ENCODE peak calls at places on chromosome 13, in six cellular contexts. Y is fibroblast of lung, W is ovary, Q is heart right ventricle, N is trophoblast cell, G is left ventricle myocardium inferior. U is an unnamed sample.

GRCh38 chr13:46181799-46182490 is at the start of gene LCP1:
- DNase-seq in G (no peak), Y (no peak), W (no peak), Q (no peak), N (peak), U (no peak)

GRCh38 chr13:28353679-28354078 is 141.2 kb downstream of the FLT1 start:
- DNase-seq in Y (no peak), Q (no peak), W (no peak), G (no peak), N (no peak), U (no peak)

GRCh38 chr13:67355791-67356190 is 125.7 kb upstream of the PCDH9 start:
- DNase-seq in Q (no peak), W (no peak), N (no peak), Y (no peak), G (no peak), U (no peak)

GRCh38 chr13:45209229-45209628 is 8.4 kb upstream of the KCTD4 start:
- DNase-seq in Y (peak), N (no peak), W (no peak), G (no peak), Q (no peak), U (no peak)

GRCh38 chr13:51870616-51871015 is 8.8 kb downstream of the CCDC70 start:
- DNase-seq in W (no peak), N (no peak), G (no peak), Q (no peak), Y (no peak), U (no peak)

GRCh38 chr13:31418186-31418585 is 218.4 kb downstream of the B3GLCT start:
- DNase-seq in N (no peak), Y (no peak), G (no peak), Q (no peak), W (no peak), U (no peak)

GRCh38 chr13:32036762-32037161 is 5.2 kb downstream of the FRY start:
- DNase-seq in Q (no peak), N (no peak), W (no peak), Y (no peak), G (no peak), U (no peak)

GRCh38 chr13:32390484-32390883 is 37.4 kb downstream of the N4BP2L1 start:
- DNase-seq in W (no peak), Y (no peak), G (no peak), N (no peak), Q (no peak), U (no peak)

GRCh38 chr13:60398949-60399589 is 2.0 kb downstream of the TDRD3 start:
- DNase-seq in W (no peak), Q (no peak), N (no peak), G (no peak), Y (peak), U (no peak)

GRCh38 chr13:102729560-102730275 is 34.9 kb upstream of the METTL21C start:
- DNase-seq in W (no peak), N (no peak), Y (peak), G (no peak), Q (no peak), U (no peak)

GRCh38 chr13:101149735-101150380 is 266.4 kb downstream of the NALCN start:
- DNase-seq in G (no peak), Q (no peak), W (no peak), Y (peak), N (no peak), U (no peak)

GRCh38 chr13:66210677-66211076 is 1019.5 kb downstream of the PCDH9 start:
- DNase-seq in W (no peak), G (no peak), Q (no peak), N (no peak), Y (peak), U (no peak)

GRCh38 chr13:78589206-78589605 is 14.1 kb downstream of the POU4F1 start:
- DNase-seq in Q (peak), N (no peak), W (no peak), Y (peak), G (peak), U (no peak)

GRCh38 chr13:113864303-113864890 is 521 bp upstream of the GAS6 start:
- DNase-seq in W (no peak), N (no peak), Y (no peak), G (no peak), Q (no peak), U (no peak)

GRCh38 chr13:106480511-106480910 is 55.0 kb downstream of the EFNB2 start:
- DNase-seq in G (no peak), Y (no peak), Q (no peak), W (no peak), N (no peak), U (no peak)

GRCh38 chr13:104021806-104022397 is 955.7 kb upstream of the SLC10A2 start:
- DNase-seq in W (no peak), N (no peak), Y (no peak), Q (no peak), G (no peak), U (no peak)

GRCh38 chr13:66660013-66660804 is 569.9 kb downstream of the PCDH9 start:
- DNase-seq in G (no peak), W (no peak), N (no peak), Y (peak), Q (no peak), U (no peak)

GRCh38 chr13:114078501-114079451 is 53.6 kb downstream of the RASA3 start:
- DNase-seq in G (peak), W (peak), Y (peak), Q (no peak), N (no peak), U (no peak)

GRCh38 chr13:101346942-101347728 is 69.2 kb downstream of the NALCN start:
- DNase-seq in Q (no peak), W (no peak), G (no peak), N (no peak), Y (peak), U (no peak)

GRCh38 chr13:98721825-98722510 is 30.5 kb downstream of the SLC15A1 start:
- DNase-seq in N (no peak), Q (no peak), G (no peak), W (no peak), Y (no peak), U (no peak)

GRCh38 chr13:67001363-67001762 is 228.8 kb downstream of the PCDH9 start:
- DNase-seq in Q (no peak), G (no peak), N (no peak), Y (no peak), W (no peak), U (peak)

GRCh38 chr13:114063545-114064515 is 68.6 kb downstream of the RASA3 start:
- DNase-seq in Y (peak), G (peak), N (no peak), Q (peak), W (peak), U (no peak)

GRCh38 chr13:53782400-53783030 is 753.9 kb downstream of the OLFM4 start:
- DNase-seq in W (no peak), Q (no peak), Y (peak), G (no peak), N (peak), U (peak)

GRCh38 chr13:64332048-64332447 is 2898.1 kb downstream of the PCDH9 start:
- DNase-seq in Q (no peak), G (no peak), Y (no peak), N (no peak), W (no peak), U (no peak)

GRCh38 chr13:89577301-89577700 is 1770.2 kb upstream of the MIR17HG start:
- DNase-seq in N (no peak), Y (no peak), G (no peak), Q (no peak), W (no peak), U (no peak)

GRCh38 chr13:111398715-111399299 is 78.4 kb downstream of the TEX29 start:
- DNase-seq in Y (no peak), Q (no peak), N (no peak), W (no peak), G (no peak), U (no peak)

GRCh38 chr13:93193682-93194081 is 32.9 kb upstream of the GPC6 start:
- DNase-seq in G (no peak), Y (no peak), N (no peak), W (no peak), Q (no peak), U (no peak)

GRCh38 chr13:70338608-70339007 is 230.4 kb upstream of the KLHL1 start:
- DNase-seq in Q (no peak), N (no peak), W (no peak), G (no peak), Y (no peak), U (no peak)

GRCh38 chr13:49097374-49097773 is 121.7 kb downstream of the FNDC3A start:
- DNase-seq in W (no peak), Y (peak), G (no peak), N (no peak), Q (no peak), U (no peak)

GRCh38 chr13:45269204-45269603 is 68.4 kb upstream of the KCTD4 start:
- DNase-seq in G (no peak), N (no peak), Q (no peak), W (no peak), Y (peak), U (no peak)

GRCh38 chr13:39930060-39930459 is 274.6 kb downstream of the COG6 start:
- DNase-seq in G (no peak), W (no peak), Y (no peak), N (no peak), Q (no peak), U (no peak)

GRCh38 chr13:22454586-22454985 is 726.2 kb upstream of the SGCG start:
- DNase-seq in G (no peak), Y (peak), W (no peak), N (peak), Q (no peak), U (no peak)

GRCh38 chr13:28475916-28476725 is 18.8 kb downstream of the FLT1 start:
- DNase-seq in W (no peak), G (no peak), Q (no peak), N (peak), Y (peak), U (no peak)

GRCh38 chr13:67934615-67935330 is 704.6 kb upstream of the PCDH9 start:
- DNase-seq in Y (no peak), W (no peak), N (no peak), G (no peak), Q (no peak), U (no peak)

GRCh38 chr13:46475586-46475991 is 77.4 kb upstream of the LRCH1 start:
- DNase-seq in G (no peak), N (no peak), Q (no peak), Y (peak), W (no peak), U (no peak)

GRCh38 chr13:109410868-109411267 is 375.5 kb downstream of the IRS2 start:
- DNase-seq in Q (no peak), Y (no peak), G (no peak), W (no peak), N (no peak), U (no peak)

GRCh38 chr13:85430216-85430615 is 369.0 kb downstream of the SLITRK6 start:
- DNase-seq in W (no peak), G (no peak), Q (no peak), N (no peak), Y (no peak), U (no peak)

DNA sequence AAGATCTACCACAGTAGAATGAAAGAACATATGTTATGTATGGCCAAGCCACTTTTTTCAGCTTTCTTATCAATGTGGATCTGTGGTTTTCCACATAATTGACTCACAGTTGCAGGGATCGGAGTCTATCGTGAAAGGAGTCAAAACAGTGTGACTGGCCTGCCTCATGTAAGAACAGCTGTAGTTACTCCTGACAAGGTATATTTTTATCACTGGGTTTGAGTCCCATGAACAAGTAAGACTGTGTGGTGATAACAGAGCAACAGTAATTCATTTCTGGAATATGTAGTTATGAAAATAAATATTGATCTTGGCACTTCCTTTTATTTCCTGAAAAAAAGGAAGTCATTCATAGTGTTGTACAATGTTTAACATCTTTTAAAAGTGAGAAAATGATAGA is 416.6 kb downstream of the KLF12 start:
- DNase-seq in Y (peak), G (no peak), N (no peak), Q (no peak), W (no peak), U (no peak)
- H3K27ac ChIP-seq in Y (no peak), G (no peak), N (no peak), Q (no peak), W (no peak), U (no peak)

DNA sequence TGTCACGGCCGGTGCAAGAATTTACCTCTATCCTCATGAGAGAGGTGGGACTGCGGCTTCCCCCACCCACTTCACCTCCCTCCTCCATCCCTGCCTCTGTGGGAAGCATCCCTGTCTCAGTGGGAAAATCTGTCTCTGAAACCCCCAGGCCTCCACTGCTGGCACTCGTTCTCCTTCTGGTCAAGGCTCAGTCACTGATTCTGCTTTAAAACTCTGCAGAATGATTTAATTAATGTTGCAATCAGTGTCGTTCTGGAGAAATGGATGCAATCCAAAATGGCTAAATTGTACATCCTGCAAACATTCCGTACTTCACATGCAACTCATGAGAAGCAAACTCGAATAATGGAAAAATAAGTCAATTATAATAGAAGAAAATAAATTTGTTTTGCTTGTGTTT is 5.6 kb downstream of the RASL11A start:
- DNase-seq in N (no peak), Y (peak), G (no peak), Q (no peak), W (no peak), U (no peak)
- H3K27ac ChIP-seq in N (no peak), Y (no peak), G (peak), Q (no peak), W (no peak), U (no peak)

DNA sequence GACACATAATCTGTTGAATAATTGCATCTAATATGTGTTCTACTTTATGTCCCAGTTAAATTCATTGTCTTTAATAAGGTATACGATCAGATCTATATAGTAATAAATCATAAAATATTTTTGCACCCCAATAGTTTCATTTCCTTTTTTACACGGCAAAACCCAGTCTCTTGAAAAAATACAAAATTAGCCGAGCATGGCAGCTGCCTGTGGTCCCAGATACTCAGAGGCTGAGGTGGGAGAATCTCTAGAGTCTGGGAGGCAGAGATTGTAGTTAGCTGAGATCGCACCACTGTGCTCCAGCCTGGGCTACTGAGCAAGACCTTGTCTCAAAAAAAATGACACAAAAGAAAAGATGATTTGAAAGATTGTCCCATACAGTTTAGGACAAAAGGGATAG is 52.3 kb upstream of the PARP4 start:
- DNase-seq in Y (no peak), Q (no peak), G (no peak), W (no peak), N (no peak), U (no peak)
- H3K27ac ChIP-seq in Y (no peak), Q (no peak), G (no peak), W (no peak), N (no peak), U (no peak)

GRCh38 chr13:44015808-44016207 is 136.1 kb downstream of the LACC1 start:
- DNase-seq in W (no peak), G (no peak), N (no peak), Q (no peak), Y (no peak), U (no peak)

GRCh38 chr13:44021422-44021821 is 141.7 kb downstream of the LACC1 start:
- DNase-seq in Y (no peak), Q (no peak), G (no peak), W (no peak), N (no peak), U (no peak)

GRCh38 chr13:44014501-44014900 is 134.8 kb downstream of the LACC1 start:
- DNase-seq in G (no peak), Y (no peak), N (no peak), W (no peak), Q (no peak), U (no peak)

GRCh38 chr13:44015133-44015532 is 135.4 kb downstream of the LACC1 start:
- DNase-seq in Q (no peak), G (no peak), Y (no peak), N (no peak), W (no peak), U (no peak)

GRCh38 chr13:44017756-44018309 is 138.1 kb downstream of the LACC1 start:
- DNase-seq in Y (no peak), Q (peak), W (no peak), N (no peak), G (peak), U (no peak)
- H3K27ac ChIP-seq in Y (no peak), Q (peak), W (no peak), N (no peak), G (peak), U (peak)

GRCh38 chr13:50672025-50672424 is 171.5 kb downstream of the DLEU7 start:
- DNase-seq in Q (no peak), N (peak), Y (no peak), G (no peak), W (no peak), U (no peak)
- H3K27ac ChIP-seq in Q (peak), N (no peak), Y (no peak), G (no peak), W (no peak), U (no peak)

DNA sequence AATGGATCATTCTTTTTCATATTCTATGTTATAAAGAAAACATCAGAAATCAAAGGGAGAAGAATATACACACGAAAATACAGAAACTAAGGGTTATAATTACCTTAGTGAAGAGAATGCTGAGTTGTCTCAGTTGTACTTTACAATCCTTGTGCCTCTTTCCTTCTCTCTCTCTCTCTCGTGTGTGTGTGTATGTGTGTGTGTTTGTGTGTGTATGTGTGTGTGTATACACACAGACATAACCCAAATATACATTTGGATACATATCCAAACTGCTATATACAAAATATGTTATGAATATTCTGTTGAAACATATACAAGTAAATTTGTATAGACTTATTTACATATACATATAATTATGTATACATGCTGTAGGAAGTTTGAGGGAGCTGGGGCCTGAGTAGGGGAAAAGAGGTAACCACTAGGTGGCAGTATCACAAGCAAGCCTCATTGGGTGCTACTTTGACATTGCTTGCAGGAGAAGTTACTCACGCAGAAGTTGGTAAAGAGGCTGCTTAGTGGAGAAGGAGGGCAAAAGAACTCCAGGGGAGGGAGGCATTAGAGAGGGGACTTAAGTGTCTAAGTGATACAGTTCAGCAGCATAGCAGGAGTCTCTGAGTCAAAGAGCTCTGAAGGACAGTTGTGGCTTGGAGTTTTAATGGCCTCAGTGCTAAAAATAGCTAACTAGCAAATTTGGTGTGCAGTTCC is 465.1 kb upstream of the PCDH20 start:
- DNase-seq in W (no peak), N (no peak), Y (peak), G (no peak), Q (no peak), U (no peak)
- H3K27ac ChIP-seq in W (no peak), N (no peak), Y (no peak), G (no peak), Q (no peak), U (no peak)

GRCh38 chr13:50123862-50124535 is 108.8 kb downstream of the KCNRG start:
- DNase-seq in Y (peak), Q (peak), N (peak), G (no peak), W (peak), U (peak)

GRCh38 chr13:50123515-50123861 is 108.2 kb downstream of the KCNRG start:
- DNase-seq in Y (no peak), W (no peak), N (no peak), Q (no peak), G (no peak), U (no peak)

GRCh38 chr13:50123002-50123401 is 107.8 kb downstream of the KCNRG start:
- DNase-seq in G (no peak), N (no peak), Y (no peak), Q (no peak), W (no peak), U (no peak)

GRCh38 chr13:50124536-50125305 is 109.5 kb downstream of the KCNRG start:
- DNase-seq in W (peak), G (peak), Y (peak), N (peak), Q (peak), U (peak)

GRCh38 chr13:50122465-50122864 is 107.2 kb downstream of the KCNRG start:
- DNase-seq in Y (no peak), W (no peak), N (no peak), Q (no peak), G (no peak), U (no peak)
- H3K27ac ChIP-seq in Y (no peak), W (no peak), N (no peak), Q (peak), G (peak), U (peak)

GRCh38 chr13:100130930-100131511 is 42.1 kb downstream of the PCCA start:
- DNase-seq in Q (no peak), Y (no peak), N (no peak), W (no peak), G (no peak), U (no peak)
- H3K27ac ChIP-seq in Q (no peak), Y (no peak), N (no peak), W (no peak), G (no peak), U (no peak)

GRCh38 chr13:97274782-97275252 is 52.7 kb downstream of the MBNL2 start:
- DNase-seq in Y (peak), W (no peak), N (no peak), G (no peak), Q (no peak), U (no peak)

GRCh38 chr13:97278395-97279078 is 56.4 kb downstream of the MBNL2 start:
- DNase-seq in N (peak), Q (no peak), Y (peak), G (no peak), W (no peak), U (no peak)

GRCh38 chr13:97275775-97276501 is 53.8 kb downstream of the MBNL2 start:
- DNase-seq in N (no peak), G (no peak), W (no peak), Y (no peak), Q (no peak), U (no peak)

GRCh38 chr13:97275265-97275664 is 53.1 kb downstream of the MBNL2 start:
- DNase-seq in G (no peak), N (no peak), W (no peak), Q (no peak), Y (peak), U (no peak)

DNA sequence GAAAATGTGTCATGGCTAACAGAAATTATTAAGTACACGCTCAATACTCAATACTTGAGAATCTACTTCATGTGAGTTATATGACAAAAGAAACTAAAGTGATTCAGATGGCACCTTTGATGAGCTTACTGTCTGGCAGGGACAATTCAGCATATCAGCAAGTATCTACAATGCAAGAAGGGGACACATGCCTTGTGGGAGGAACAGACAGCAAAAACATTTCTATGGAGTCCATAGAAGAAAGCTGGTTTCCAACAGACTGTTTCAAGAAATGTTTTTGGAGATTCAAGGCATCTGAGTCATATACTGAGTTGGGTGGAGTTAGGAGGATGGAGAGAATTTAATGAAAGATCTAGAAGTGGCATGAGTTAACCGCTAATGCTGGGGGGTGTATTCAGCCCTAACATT is 54.7 kb downstream of the MBNL2 start:
- DNase-seq in G (no peak), W (no peak), Y (peak), N (no peak), Q (no peak), U (no peak)
- H3K27ac ChIP-seq in G (no peak), W (no peak), Y (no peak), N (no peak), Q (no peak), U (no peak)